ENCODE peak calls at places on chromosomes 7 and 10, in ten cellular contexts. S is astrocyte, C is HuH-7, Y is naive B cell, K is B cell, I is HEK293T, X is HT1080, E is lower leg skin, Z is kidney, L is spleen. P is an unnamed sample.

GRCh38 chr10:69870591-69870990 is 68.9 kb downstream of the COL13A1 start:
- DNase-seq in S (no peak), C (no peak), Y (no peak), K (no peak), I (no peak), X (no peak), E (no peak), Z (no peak), L (no peak), P (no peak)

GRCh38 chr7:106012935-106013439 is 49.9 kb downstream of the CDHR3 start:
- DNase-seq in S (peak), C (no peak), Y (no peak), K (no peak), I (no peak), X (peak), E (no peak), Z (no peak), L (no peak), P (no peak)

GRCh38 chr10:110168601-110169481 is 38.6 kb upstream of the MXI1 start:
- DNase-seq in S (no peak), C (peak), Y (no peak), K (no peak), I (no peak), X (no peak), E (no peak), Z (no peak), L (peak), P (no peak)

GRCh38 chr7:127674361-127674760 is 22.4 kb downstream of the SND1 start:
- DNase-seq in S (no peak), C (no peak), Y (no peak), K (no peak), I (no peak), X (no peak), E (no peak), Z (no peak), L (no peak), P (no peak)

GRCh38 chr10:45144666-45145065 is 143.9 kb downstream of the ZNF22 start:
- DNase-seq in S (no peak), C (no peak), Y (no peak), K (no peak), I (no peak), X (no peak), E (no peak), Z (no peak), L (no peak), P (no peak)

GRCh38 chr10:28020080-28020860 is 21.4 kb upstream of the ODAD2 start:
- DNase-seq in S (no peak), C (no peak), Y (no peak), K (no peak), I (no peak), X (no peak), E (no peak), Z (no peak), L (no peak), P (no peak)

GRCh38 chr7:112205348-112206237 is 606 bp downstream of the DOCK4 start:
- DNase-seq in S (peak), C (peak), Y (peak), K (peak), I (peak), X (peak), E (peak), Z (peak), L (peak), P (peak)

GRCh38 chr10:22258471-22258870 is 40.7 kb upstream of the EBLN1 start:
- DNase-seq in S (no peak), C (no peak), Y (no peak), K (no peak), I (no peak), X (no peak), E (no peak), Z (no peak), L (no peak), P (no peak)

GRCh38 chr7:22576941-22577927 is 77.2 kb upstream of the STEAP1B start:
- DNase-seq in S (peak), C (peak), Y (no peak), K (no peak), I (no peak), X (peak), E (peak), Z (no peak), L (no peak), P (peak)

GRCh38 chr7:158649279-158649678 is 55.3 kb downstream of the NCAPG2 start:
- DNase-seq in S (peak), C (no peak), Y (no peak), K (no peak), I (no peak), X (peak), E (peak), Z (no peak), L (no peak), P (no peak)

GRCh38 chr10:7121154-7121797 is 289.6 kb downstream of the SFMBT2 start:
- DNase-seq in S (no peak), C (peak), Y (peak), K (peak), I (peak), X (peak), E (no peak), Z (no peak), L (peak), P (peak)

GRCh38 chr10:13633689-13634088 is 46.9 kb downstream of the PRPF18 start:
- DNase-seq in S (peak), C (no peak), Y (no peak), K (no peak), I (no peak), X (no peak), E (no peak), Z (no peak), L (no peak), P (no peak)

GRCh38 chr7:138208864-138209263 is 132.6 kb downstream of the AKR1D1 start:
- DNase-seq in S (no peak), C (no peak), Y (no peak), K (no peak), I (no peak), X (no peak), E (no peak), Z (no peak), L (no peak), P (no peak)

GRCh38 chr10:111113961-111114830 is 37.4 kb downstream of the ADRA2A start:
- DNase-seq in S (no peak), C (no peak), Y (no peak), K (no peak), I (no peak), X (peak), E (no peak), Z (no peak), L (no peak), P (no peak)

GRCh38 chr7:50436133-50436802 is 13.9 kb downstream of the FIGNL1 start:
- DNase-seq in S (peak), C (no peak), Y (no peak), K (no peak), I (no peak), X (peak), E (no peak), Z (no peak), L (no peak), P (peak)

GRCh38 chr10:129400426-129400825 is 66.6 kb upstream of the MGMT start:
- DNase-seq in S (no peak), C (no peak), Y (no peak), K (no peak), I (no peak), X (no peak), E (no peak), Z (no peak), L (no peak), P (no peak)

GRCh38 chr10:22491931-22492615 is 146.8 kb downstream of the SPAG6 start:
- DNase-seq in S (no peak), C (no peak), Y (no peak), K (no peak), I (no peak), X (peak), E (no peak), Z (no peak), L (no peak), P (no peak)

GRCh38 chr7:81721428-81721827 is 48.4 kb downstream of the HGF start:
- DNase-seq in S (peak), C (no peak), Y (no peak), K (no peak), I (no peak), X (no peak), E (no peak), Z (no peak), L (no peak), P (no peak)

GRCh38 chr10:91493313-91493712 is 83.2 kb downstream of the HECTD2 start:
- DNase-seq in S (peak), C (peak), Y (no peak), K (no peak), I (no peak), X (peak), E (no peak), Z (no peak), L (no peak), P (peak)

GRCh38 chr10:79173582-79174262 is 105.0 kb downstream of the ZMIZ1 start:
- DNase-seq in S (no peak), C (no peak), Y (no peak), K (no peak), I (no peak), X (no peak), E (no peak), Z (no peak), L (no peak), P (no peak)

GRCh38 chr10:79079490-79080355 is 11.0 kb downstream of the ZMIZ1 start:
- DNase-seq in S (peak), C (no peak), Y (no peak), K (no peak), I (no peak), X (peak), E (peak), Z (peak), L (no peak), P (no peak)

GRCh38 chr7:131071786-131072504 is 255.7 kb upstream of the MKLN1 start:
- DNase-seq in S (peak), C (no peak), Y (no peak), K (no peak), I (no peak), X (peak), E (no peak), Z (peak), L (no peak), P (peak)

GRCh38 chr7:7428806-7429205 is 106.9 kb downstream of the COL28A1 start:
- DNase-seq in S (peak), C (no peak), Y (no peak), K (no peak), I (no peak), X (peak), E (no peak), Z (no peak), L (no peak), P (no peak)

GRCh38 chr7:2880882-2881281 is 36.8 kb upstream of the GNA12 start:
- DNase-seq in S (no peak), C (no peak), Y (no peak), K (no peak), I (no peak), X (no peak), E (no peak), Z (no peak), L (no peak), P (no peak)

GRCh38 chr10:73906524-73907447 is 4.1 kb upstream of the PLAU start:
- DNase-seq in S (peak), C (no peak), Y (no peak), K (no peak), I (peak), X (peak), E (no peak), Z (peak), L (no peak), P (peak)

GRCh38 chr7:88205179-88205578 is 14.7 kb downstream of the SRI start:
- DNase-seq in S (no peak), C (no peak), Y (no peak), K (no peak), I (no peak), X (no peak), E (no peak), Z (no peak), L (no peak), P (no peak)

P was measured in AML-193.